ENCODE peak calls at places on chromosome 18, in six cellular contexts. J is SK-N-DZ, S is stomach, W is posterior cingulate gyrus, T is T-cell, M is NAMALWA. X is an unnamed sample.
A peak's percentile ranks its signal among the peaks of the same experiment; 100 is the strongest.

GRCh38 chr18:75132471-75132870 is 76.5 kb downstream of the PTGR3 start:
- DNase-seq in M (no peak), W (no peak), T (no peak), J (no peak), S (no peak), X (no peak)

GRCh38 chr18:5628512-5629255 is 84.9 kb upstream of the EPB41L3 start:
- DNase-seq in T (no peak), J (peak; percentile 26), S (peak; percentile 31), M (no peak), W (peak; percentile 31), X (peak; percentile 9)

GRCh38 chr18:44935455-44935854 is 254.8 kb downstream of the SETBP1 start:
- DNase-seq in S (no peak), T (no peak), J (no peak), M (no peak), W (no peak), X (no peak)

GRCh38 chr18:68533641-68534040 is 181.3 kb downstream of the TMX3 start:
- DNase-seq in M (no peak), J (no peak), S (no peak), T (no peak), W (no peak), X (no peak)

GRCh38 chr18:68284236-68284635 is 430.7 kb downstream of the TMX3 start:
- DNase-seq in M (no peak), J (no peak), S (no peak), W (no peak), T (no peak), X (no peak)

GRCh38 chr18:10230072-10230471 is 224.4 kb upstream of the APCDD1 start:
- DNase-seq in W (no peak), T (no peak), S (no peak), M (peak; percentile 6), J (no peak), X (no peak)

GRCh38 chr18:58054041-58054733 is 10.2 kb downstream of the NEDD4L start:
- DNase-seq in T (no peak), W (no peak), J (no peak), S (no peak), M (no peak), X (no peak)

GRCh38 chr18:79203017-79203605 is 133.9 kb downstream of the ATP9B start:
- DNase-seq in S (no peak), J (no peak), T (no peak), M (no peak), W (no peak), X (no peak)

GRCh38 chr18:35010983-35011382 is 30.2 kb upstream of the MAPRE2 start:
- DNase-seq in S (no peak), T (no peak), J (no peak), M (no peak), W (no peak), X (no peak)

GRCh38 chr18:75160315-75160714 is 48.6 kb downstream of the PTGR3 start:
- DNase-seq in T (no peak), S (no peak), J (peak; percentile 30), M (no peak), W (no peak), X (no peak)

GRCh38 chr18:53971331-53971730 is 253.1 kb downstream of the MBD2 start:
- DNase-seq in M (no peak), J (no peak), S (no peak), W (no peak), T (no peak), X (no peak)

GRCh38 chr18:63099026-63099840 is 220.3 kb downstream of the BCL2 start:
- DNase-seq in W (no peak), T (no peak), J (no peak), S (no peak), M (no peak), X (no peak)

GRCh38 chr18:61742555-61743429 is 150.0 kb downstream of the RNF152 start:
- DNase-seq in T (no peak), S (no peak), W (peak; percentile 12), J (no peak), M (no peak), X (no peak)

GRCh38 chr18:4639628-4640310 is 184.7 kb upstream of the DLGAP1 start:
- DNase-seq in S (no peak), W (no peak), M (peak; percentile 82), T (no peak), J (no peak), X (no peak)

GRCh38 chr18:51427012-51427411 is 229.5 kb upstream of the MEX3C start:
- DNase-seq in S (no peak), M (no peak), T (no peak), W (no peak), J (no peak), X (no peak)

GRCh38 chr18:512957-513356 is 12.5 kb upstream of the COLEC12 start:
- DNase-seq in W (no peak), M (no peak), S (no peak), J (no peak), T (no peak), X (no peak)

GRCh38 chr18:23593720-23594119 is 7.4 kb upstream of the NPC1 start:
- DNase-seq in W (no peak), S (no peak), M (no peak), T (no peak), J (no peak), X (no peak)

GRCh38 chr18:40937386-40937785 is 1017.6 kb upstream of the PIK3C3 start:
- DNase-seq in T (no peak), W (no peak), S (no peak), J (no peak), M (no peak), X (no peak)

GRCh38 chr18:8996771-8997432 is 105.6 kb upstream of the NDUFV2 start:
- DNase-seq in W (no peak), T (no peak), M (no peak), S (no peak), J (no peak), X (no peak)

GRCh38 chr18:70553961-70554325 is 265.1 kb downstream of the SOCS6 start:
- DNase-seq in W (no peak), M (no peak), S (no peak), T (no peak), J (peak; percentile 7), X (no peak)

GRCh38 chr18:58657081-58657480 is 14.2 kb upstream of the MALT1 start:
- DNase-seq in T (no peak), J (no peak), M (peak; percentile 33), S (no peak), W (no peak), X (no peak)

GRCh38 chr18:45519881-45520280 is 95.4 kb upstream of the SLC14A2 start:
- DNase-seq in T (no peak), W (no peak), J (no peak), S (no peak), M (no peak), X (no peak)

GRCh38 chr18:49519041-49519971 is 32.3 kb upstream of the C18orf32 start:
- DNase-seq in M (no peak), W (no peak), J (no peak), S (no peak), T (no peak), X (no peak)

GRCh38 chr18:46768166-46768921 is 11.5 kb upstream of the ST8SIA5 start:
- DNase-seq in J (no peak), W (no peak), S (no peak), M (no peak), T (no peak), X (no peak)

GRCh38 chr18:70132999-70133398 is 72.5 kb downstream of the RTTN start:
- DNase-seq in M (peak; percentile 1), S (no peak), J (no peak), T (no peak), W (no peak), X (no peak)

GRCh38 chr18:23887493-23887892 is 127.1 kb upstream of the TTC39C start:
- DNase-seq in T (no peak), W (no peak), J (no peak), S (no peak), M (no peak), X (no peak)

GRCh38 chr18:78779996-78780718 is 199.5 kb upstream of the SALL3 start:
- DNase-seq in J (no peak), M (no peak), S (peak; percentile 22), W (no peak), T (no peak), X (no peak)

GRCh38 chr18:48996901-48997463 is 46.2 kb upstream of the SMAD7 start:
- DNase-seq in W (no peak), T (peak; percentile 49), M (no peak), J (no peak), S (no peak), X (peak; percentile 42)

X was measured in activated T-helper 2 cell treated with anti-CD3 and anti-CD28 coated beads, Interferon-gamma antibody, Interleukin-2, Interleukin-4, amounts not matched to agents 10 μg/mL and 5 μg/mL and 100 μg/mL, durations not matched to agents 14 hours and 24 hours and 36 hours.